ENCODE peak calls at places on chromosomes 3 and 15, in ten cellular contexts. K is small intestine, Q is neural progenitor cell, A is ascending aorta, N is adrenal gland, F is cardiac muscle cell, G is transverse colon, R is stomach, O is WERI-Rb-1, E is IMR-90. H is an unnamed sample.

GRCh38 chr15:98760112-98760826 is 111.9 kb downstream of the IGF1R start:
- DNase-seq in K (no peak), Q (no peak), A (no peak), N (no peak), F (no peak), G (no peak), R (peak; percentile 72), O (no peak), E (no peak), H (peak; percentile 64)

GRCh38 chr3:66041116-66041515 is 2.4 kb upstream of the MAGI1 start:
- DNase-seq in K (no peak), Q (no peak), A (no peak), N (no peak), F (peak; percentile 39), G (no peak), R (no peak), O (no peak), E (peak; percentile 78), H (no peak)

GRCh38 chr3:12995389-12996180 is 77.6 kb downstream of the IQSEC1 start:
- DNase-seq in K (no peak), Q (no peak), A (no peak), N (peak; percentile 62), F (no peak), G (peak; percentile 7), R (no peak), O (no peak), E (no peak), H (no peak)

GRCh38 chr3:44995142-44995770 is 19.2 kb downstream of the EXOSC7 start:
- DNase-seq in K (no peak), Q (no peak), A (no peak), N (peak; percentile 72), F (peak; percentile 77), G (no peak), R (peak; percentile 37), O (no peak), E (peak; percentile 58), H (peak; percentile 39)

GRCh38 chr3:170154084-170154483 is 27.4 kb downstream of the PHC3 start:
- DNase-seq in K (no peak), Q (no peak), A (no peak), N (no peak), F (no peak), G (no peak), R (no peak), O (no peak), E (peak; percentile 60), H (no peak)

GRCh38 chr15:41043276-41043675 is 72.8 kb downstream of the INO80 start:
- DNase-seq in K (no peak), Q (no peak), A (no peak), N (no peak), F (peak; percentile 93), G (no peak), R (no peak), O (no peak), E (peak; percentile 67), H (no peak)

GRCh38 chr3:72227536-72228070 is 442.7 kb upstream of the PROK2 start:
- DNase-seq in K (no peak), Q (no peak), A (no peak), N (no peak), F (peak; percentile 80), G (no peak), R (no peak), O (no peak), E (no peak), H (no peak)

GRCh38 chr3:36124118-36124796 is 256.0 kb upstream of the STAC start:
- DNase-seq in K (no peak), Q (peak; percentile 83), A (no peak), N (peak; percentile 34), F (peak; percentile 56), G (no peak), R (no peak), O (peak; percentile 68), E (peak; percentile 0), H (peak; percentile 1)

GRCh38 chr15:90482124-90483011 is 47.4 kb upstream of the CRTC3 start:
- DNase-seq in K (peak; percentile 55), Q (peak; percentile 59), A (no peak), N (peak; percentile 74), F (peak; percentile 79), G (peak; percentile 51), R (peak; percentile 53), O (peak; percentile 27), E (peak; percentile 66), H (peak; percentile 59)

GRCh38 chr3:125582707-125583106 is 12.6 kb downstream of the OSBPL11 start:
- DNase-seq in K (peak; percentile 20), Q (no peak), A (no peak), N (no peak), F (peak; percentile 18), G (no peak), R (no peak), O (no peak), E (peak; percentile 32), H (no peak)

GRCh38 chr3:52529376-52530333 is 4.0 kb downstream of the NT5DC2 start:
- DNase-seq in K (no peak), Q (no peak), A (peak; percentile 80), N (peak; percentile 67), F (peak; percentile 86), G (peak; percentile 7), R (peak; percentile 23), O (no peak), E (peak; percentile 46), H (no peak)

GRCh38 chr3:197878427-197878826 is 71.6 kb upstream of the RPL35A start:
- DNase-seq in K (no peak), Q (no peak), A (no peak), N (no peak), F (no peak), G (no peak), R (no peak), O (no peak), E (no peak), H (no peak)

DNA sequence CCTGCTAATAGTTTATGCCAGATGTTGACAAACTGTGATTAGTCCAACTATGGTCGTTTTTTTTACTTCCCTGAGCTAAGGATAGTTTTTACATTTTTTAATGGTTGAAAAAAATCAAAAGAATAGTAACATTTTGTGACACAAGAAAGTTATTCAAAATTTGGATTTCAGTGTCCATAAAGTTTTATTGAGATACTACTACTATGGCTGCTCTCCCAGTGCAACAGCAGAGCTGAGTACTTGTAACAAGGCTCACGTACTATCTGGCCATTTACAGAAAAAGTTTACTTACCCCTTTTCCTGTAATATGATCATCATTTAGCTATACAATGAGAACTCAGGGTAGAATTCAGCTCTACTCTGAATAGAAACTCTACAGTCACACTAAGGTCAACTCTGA is 11.5 kb upstream of the TMEM62 start:
- DNase-seq in K (no peak), Q (no peak), A (no peak), N (no peak), F (no peak), G (no peak), R (no peak), O (no peak), E (no peak), H (no peak)
- H3K27me3 ChIP-seq in K (no peaks in the 10 kb centered on the region), Q (peaks cover 70% of the 10 kb centered on the region), A (no peaks in the 10 kb centered on the region), N (no peaks in the 10 kb centered on the region), F (peaks cover 30% of the 10 kb centered on the region), G (no peaks in the 10 kb centered on the region), R (no peaks in the 10 kb centered on the region), O (no peaks in the 10 kb centered on the region), E (peaks cover 11% of the 10 kb centered on the region), H (no peaks in the 10 kb centered on the region)

GRCh38 chr3:169147246-169148008 is 516.1 kb downstream of the MECOM start:
- DNase-seq in K (peak; percentile 62), Q (peak; percentile 94), A (peak; percentile 74), N (peak; percentile 37), F (peak; percentile 86), G (peak; percentile 60), R (peak; percentile 52), O (peak; percentile 55), E (peak; percentile 61), H (peak; percentile 15)

GRCh38 chr3:169145551-169145950 is 518.0 kb downstream of the MECOM start:
- DNase-seq in K (no peak), Q (no peak), A (no peak), N (no peak), F (no peak), G (no peak), R (no peak), O (no peak), E (no peak), H (no peak)

GRCh38 chr3:169148448-169149348 is 514.8 kb downstream of the MECOM start:
- DNase-seq in K (no peak), Q (peak; percentile 39), A (no peak), N (no peak), F (peak; percentile 56), G (no peak), R (peak; percentile 31), O (no peak), E (no peak), H (no peak)

GRCh38 chr3:169146112-169146665 is 517.3 kb downstream of the MECOM start:
- DNase-seq in K (peak; percentile 65), Q (peak; percentile 81), A (peak; percentile 87), N (no peak), F (peak; percentile 76), G (peak; percentile 53), R (peak; percentile 73), O (peak; percentile 46), E (peak; percentile 64), H (peak; percentile 43)

DNA sequence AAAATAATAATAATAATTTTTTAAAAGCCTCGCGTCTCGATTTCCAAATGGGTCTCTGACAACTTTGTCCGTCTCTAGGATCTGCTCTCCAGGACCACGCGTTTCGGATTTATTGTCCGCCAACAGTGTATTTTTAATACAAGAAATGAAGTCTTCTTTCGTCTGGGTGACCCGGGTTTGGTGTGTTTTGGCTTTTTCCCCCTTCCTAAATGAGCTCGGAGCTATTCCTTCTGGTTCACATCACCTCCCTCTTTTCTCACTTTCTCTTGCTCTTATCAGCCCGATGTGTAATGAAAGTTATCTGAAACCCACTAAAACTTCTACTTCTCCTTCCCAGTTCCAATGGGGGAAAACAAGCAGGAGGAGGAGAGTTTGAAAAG is 516.7 kb downstream of the MECOM start:
- DNase-seq in K (peak; percentile 56), Q (peak; percentile 26), A (no peak), N (no peak), F (no peak), G (no peak), R (no peak), O (no peak), E (peak; percentile 6), H (no peak)
- H3K27me3 ChIP-seq in K (no peaks in the 10 kb centered on the region), Q (peaks cover 67% of the 10 kb centered on the region), A (no peaks in the 10 kb centered on the region), N (peaks cover 71% of the 10 kb centered on the region), F (peaks cover 32% of the 10 kb centered on the region), G (peaks cover 69% of the 10 kb centered on the region), R (peaks cover 39% of the 10 kb centered on the region), O (peaks cover 19% of the 10 kb centered on the region), E (no peaks in the 10 kb centered on the region), H (peaks cover 9% of the 10 kb centered on the region)

GRCh38 chr3:51390600-51391074 is 448 bp upstream of the RBM15B start:
- DNase-seq in K (no peak), Q (no peak), A (no peak), N (no peak), F (no peak), G (no peak), R (no peak), O (no peak), E (no peak), H (no peak)
- H3K27me3 ChIP-seq in K (no peaks in the 10 kb centered on the region), Q (no peaks in the 10 kb centered on the region), A (no peaks in the 10 kb centered on the region), N (no peaks in the 10 kb centered on the region), F (no peaks in the 10 kb centered on the region), G (no peaks in the 10 kb centered on the region), R (no peaks in the 10 kb centered on the region), O (no peaks in the 10 kb centered on the region), E (no peaks in the 10 kb centered on the region), H (no peaks in the 10 kb centered on the region)

GRCh38 chr15:37678124-37678523 is 256.3 kb upstream of the TMCO5A start:
- DNase-seq in K (no peak), Q (peak; percentile 69), A (no peak), N (no peak), F (no peak), G (no peak), R (no peak), O (peak; percentile 66), E (no peak), H (no peak)

GRCh38 chr15:37682304-37682703 is 252.1 kb upstream of the TMCO5A start:
- DNase-seq in K (peak; percentile 26), Q (peak; percentile 24), A (no peak), N (no peak), F (peak; percentile 30), G (no peak), R (no peak), O (no peak), E (peak; percentile 27), H (no peak)

GRCh38 chr15:37679627-37680026 is 254.8 kb upstream of the TMCO5A start:
- DNase-seq in K (no peak), Q (no peak), A (no peak), N (no peak), F (no peak), G (no peak), R (no peak), O (no peak), E (no peak), H (no peak)
- H3K27me3 ChIP-seq in K (no peaks in the 10 kb centered on the region), Q (no peaks in the 10 kb centered on the region), A (no peaks in the 10 kb centered on the region), N (no peaks in the 10 kb centered on the region), F (no peaks in the 10 kb centered on the region), G (no peaks in the 10 kb centered on the region), R (no peaks in the 10 kb centered on the region), O (no peaks in the 10 kb centered on the region), E (no peaks in the 10 kb centered on the region), H (no peaks in the 10 kb centered on the region)